ENCODE peak calls at places on chromosomes 12 and 14, in seven cellular contexts. O is CD8-positive, alpha-beta T cell; R is cardiac muscle cell; Q is left ventricle myocardium inferior; E is BE2C; F is astrocyte of the cerebellum; C is progenitor cell of endocrine pancreas. Y is an unnamed sample.

GRCh38 chr12:2501464-2502181 is 293.1 kb upstream of the FKBP4 start:
- DNase-seq in O (no peak), R (peak), Q (peak), E (no peak), F (no peak), C (no peak), Y (no peak)

GRCh38 chr12:131072446-131073230 is 118.9 kb downstream of the ADGRD1 start:
- DNase-seq in O (no peak), R (no peak), Q (no peak), E (no peak), F (no peak), C (no peak), Y (no peak)

GRCh38 chr14:66507181-66507721 is 696 bp upstream of the GPHN start:
- DNase-seq in O (no peak), R (no peak), Q (no peak), E (no peak), F (no peak), C (no peak), Y (no peak)

GRCh38 chr14:34013714-34014055 is 62.8 kb upstream of the EGLN3 start:
- DNase-seq in O (no peak), R (no peak), Q (no peak), E (no peak), F (no peak), C (no peak), Y (no peak)

GRCh38 chr14:70032447-70032846 is 153.2 kb downstream of the SMOC1 start:
- DNase-seq in O (no peak), R (no peak), Q (no peak), E (no peak), F (no peak), C (no peak), Y (no peak)

GRCh38 chr12:19200261-19200660 is 70.7 kb downstream of the PLEKHA5 start:
- DNase-seq in O (no peak), R (no peak), Q (no peak), E (no peak), F (no peak), C (no peak), Y (no peak)

GRCh38 chr12:20024194-20024593 is 344.1 kb upstream of the PDE3A start:
- DNase-seq in O (no peak), R (no peak), Q (no peak), E (no peak), F (no peak), C (no peak), Y (no peak)

GRCh38 chr12:67909091-67909531 is 80.1 kb upstream of the IFNG-AS1 start:
- DNase-seq in O (no peak), R (no peak), Q (no peak), E (no peak), F (peak), C (no peak), Y (no peak)

GRCh38 chr14:22131749-22132476 is 457.1 kb downstream of the DAD1 start:
- DNase-seq in O (peak), R (no peak), Q (no peak), E (peak), F (no peak), C (no peak), Y (no peak)

GRCh38 chr12:80763874-80764273 is 47.2 kb downstream of the MYF5 start:
- DNase-seq in O (no peak), R (peak), Q (no peak), E (peak), F (peak), C (no peak), Y (no peak)

GRCh38 chr12:65602579-65603295 is 221.5 kb upstream of the HMGA2 start:
- DNase-seq in O (no peak), R (peak), Q (peak), E (peak), F (peak), C (peak), Y (peak)

GRCh38 chr12:5083955-5084849 is 40.5 kb downstream of the KCNA5 start:
- DNase-seq in O (no peak), R (peak), Q (no peak), E (peak), F (peak), C (peak), Y (peak)

GRCh38 chr14:58815781-58816297 is 178.1 kb downstream of the DACT1 start:
- DNase-seq in O (no peak), R (no peak), Q (no peak), E (no peak), F (no peak), C (no peak), Y (no peak)

GRCh38 chr14:65229431-65230286 is 127.3 kb upstream of the MAX start:
- DNase-seq in O (peak), R (peak), Q (peak), E (peak), F (no peak), C (no peak), Y (no peak)

GRCh38 chr12:63018273-63018672 is 83.3 kb upstream of the PPM1H start:
- DNase-seq in O (no peak), R (no peak), Q (no peak), E (no peak), F (no peak), C (no peak), Y (no peak)

GRCh38 chr12:54649825-54650224 is 1.7 kb upstream of the DCD start:
- DNase-seq in O (no peak), R (no peak), Q (no peak), E (no peak), F (no peak), C (no peak), Y (no peak)

GRCh38 chr14:64931123-64931522 is 11.4 kb downstream of the GPX2 start:
- DNase-seq in O (no peak), R (no peak), Q (no peak), E (no peak), F (no peak), C (no peak), Y (no peak)

GRCh38 chr14:22829661-22830328 is at the start of gene MRPL52:
- DNase-seq in O (peak), R (peak), Q (peak), E (peak), F (peak), C (peak), Y (peak)

GRCh38 chr12:86081798-86082197 is 174.4 kb downstream of the MGAT4C start:
- DNase-seq in O (no peak), R (no peak), Q (no peak), E (no peak), F (no peak), C (no peak), Y (no peak)

GRCh38 chr14:54782803-54783659 is 119.6 kb downstream of the GCH1 start:
- DNase-seq in O (no peak), R (no peak), Q (no peak), E (peak), F (no peak), C (no peak), Y (no peak)

GRCh38 chr14:29941401-29941800 is 13.8 kb upstream of the PRKD1 start:
- DNase-seq in O (no peak), R (no peak), Q (no peak), E (no peak), F (no peak), C (no peak), Y (no peak)

GRCh38 chr14:19800282-19801117 is 3.1 kb upstream of the OR4N2 start:
- DNase-seq in O (no peak), R (no peak), Q (no peak), E (peak), F (no peak), C (peak), Y (no peak)

GRCh38 chr12:106023034-106023433 is 115.7 kb downstream of the NUAK1 start:
- DNase-seq in O (no peak), R (no peak), Q (no peak), E (no peak), F (no peak), C (no peak), Y (no peak)

GRCh38 chr14:97946291-97946690 is 1149.1 kb downstream of the VRK1 start:
- DNase-seq in O (no peak), R (no peak), Q (no peak), E (no peak), F (no peak), C (no peak), Y (no peak)

GRCh38 chr12:116336542-116337065 is 59.1 kb upstream of the MED13L start:
- DNase-seq in O (no peak), R (no peak), Q (no peak), E (no peak), F (no peak), C (no peak), Y (no peak)

GRCh38 chr12:47825239-47825639 is 5.5 kb upstream of the HDAC7 start:
- DNase-seq in O (no peak), R (no peak), Q (peak), E (no peak), F (no peak), C (no peak), Y (no peak)

GRCh38 chr12:124613151-124613585 is 45.8 kb upstream of the NCOR2 start:
- DNase-seq in O (no peak), R (no peak), Q (no peak), E (no peak), F (peak), C (no peak), Y (no peak)

GRCh38 chr14:102209224-102209966 is 69.7 kb downstream of the WDR20 start:
- DNase-seq in O (no peak), R (peak), Q (no peak), E (peak), F (no peak), C (no peak), Y (no peak)
- TF ChIP-seq CTCF in O (no peak), R (peak), Q (peak), E (peak), F (peak), C (peak), Y (peak)

GRCh38 chr14:38342803-38343202 is 86.9 kb upstream of the CLEC14A start:
- DNase-seq in O (no peak), R (no peak), Q (no peak), E (no peak), F (peak), C (no peak), Y (no peak)
- TF ChIP-seq CTCF in O (no peak), R (no peak), Q (no peak), E (no peak), F (no peak), C (no peak), Y (no peak)

DNA sequence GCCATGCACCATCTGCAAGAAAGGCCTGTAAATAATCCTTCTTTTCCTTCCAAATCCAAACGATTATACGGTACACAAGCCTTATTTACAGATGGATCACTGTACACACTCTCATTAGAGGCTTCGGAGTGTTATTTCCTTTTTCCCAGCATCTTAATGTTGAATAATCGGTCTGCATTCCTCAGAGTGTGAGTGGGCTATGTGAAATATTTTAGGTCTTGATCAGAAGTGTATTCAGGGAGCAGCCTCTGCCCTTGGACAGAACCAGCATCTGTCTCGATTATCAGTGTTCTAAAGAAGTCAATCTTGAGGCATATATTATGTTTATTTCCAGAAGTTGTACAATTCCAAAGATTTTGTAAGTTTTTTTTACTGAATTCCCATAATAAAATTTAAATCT is 340.6 kb downstream of the SEC23A start:
- DNase-seq in O (no peak), R (no peak), Q (no peak), E (no peak), F (no peak), C (no peak), Y (peak)
- TF ChIP-seq CTCF in O (no peak), R (no peak), Q (no peak), E (no peak), F (no peak), C (no peak), Y (no peak)

GRCh38 chr14:104974665-104975390 is 3.3 kb downstream of the AHNAK2 start:
- DNase-seq in O (no peak), R (no peak), Q (peak), E (peak), F (no peak), C (no peak), Y (no peak)

GRCh38 chr14:104977008-104977680 is 1.0 kb downstream of the AHNAK2 start:
- DNase-seq in O (no peak), R (no peak), Q (peak), E (peak), F (no peak), C (no peak), Y (no peak)

GRCh38 chr14:104974146-104974541 is 4.0 kb downstream of the AHNAK2 start:
- DNase-seq in O (no peak), R (no peak), Q (peak), E (peak), F (no peak), C (no peak), Y (no peak)

GRCh38 chr14:104976198-104977007 is 1.8 kb downstream of the AHNAK2 start:
- DNase-seq in O (peak), R (peak), Q (peak), E (peak), F (no peak), C (peak), Y (peak)

DNA sequence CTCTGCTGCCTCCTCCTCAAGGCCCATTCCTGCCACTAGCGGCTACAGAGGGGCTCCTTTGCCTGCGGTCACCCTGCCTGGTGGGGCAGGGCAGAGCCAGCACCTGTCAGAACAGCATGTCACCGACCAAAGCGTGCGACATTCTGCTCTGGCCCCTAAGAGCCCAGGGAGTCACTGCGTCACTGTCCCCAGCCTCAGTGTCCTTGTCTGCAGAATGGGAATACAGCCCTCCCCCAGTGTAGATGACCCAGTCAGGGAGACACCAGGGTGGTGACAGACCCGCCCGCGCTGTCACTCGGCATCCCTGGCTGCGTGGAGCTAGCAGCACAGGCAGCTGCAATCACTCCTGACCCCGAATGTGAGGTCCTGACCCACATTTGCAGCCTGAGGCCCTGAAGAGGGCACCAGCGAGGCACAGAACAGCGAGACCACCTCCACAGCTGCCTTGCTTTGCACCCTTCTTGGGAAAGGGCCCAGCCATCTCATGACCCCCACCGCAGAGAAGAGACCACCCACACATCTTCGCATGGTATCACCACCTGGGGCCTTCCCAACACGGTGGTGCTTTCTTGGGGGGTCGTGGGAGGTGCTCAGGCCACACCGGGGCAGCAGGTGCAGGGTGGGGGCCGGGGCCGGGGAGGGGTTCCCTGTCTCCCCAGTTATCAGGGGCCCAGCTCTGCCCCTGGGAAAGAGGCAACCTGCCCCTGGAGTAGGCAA is 2.5 kb downstream of the AHNAK2 start:
- DNase-seq in O (no peak), R (peak), Q (peak), E (peak), F (no peak), C (no peak), Y (no peak)
- TF ChIP-seq CTCF in O (no peak), R (no peak), Q (no peak), E (peak), F (no peak), C (no peak), Y (peak)

GRCh38 chr12:89769483-89769818 is 60.8 kb upstream of the ATP2B1 start:
- DNase-seq in O (no peak), R (no peak), Q (no peak), E (no peak), F (no peak), C (no peak), Y (no peak)
- TF ChIP-seq CTCF in O (no peak), R (no peak), Q (no peak), E (no peak), F (no peak), C (no peak), Y (no peak)

GRCh38 chr14:92670177-92670576 is 78.2 kb downstream of the LGMN start:
- DNase-seq in O (no peak), R (no peak), Q (no peak), E (no peak), F (peak), C (no peak), Y (no peak)
- TF ChIP-seq CTCF in O (no peak), R (peak), Q (no peak), E (no peak), F (peak), C (no peak), Y (no peak)

DNA sequence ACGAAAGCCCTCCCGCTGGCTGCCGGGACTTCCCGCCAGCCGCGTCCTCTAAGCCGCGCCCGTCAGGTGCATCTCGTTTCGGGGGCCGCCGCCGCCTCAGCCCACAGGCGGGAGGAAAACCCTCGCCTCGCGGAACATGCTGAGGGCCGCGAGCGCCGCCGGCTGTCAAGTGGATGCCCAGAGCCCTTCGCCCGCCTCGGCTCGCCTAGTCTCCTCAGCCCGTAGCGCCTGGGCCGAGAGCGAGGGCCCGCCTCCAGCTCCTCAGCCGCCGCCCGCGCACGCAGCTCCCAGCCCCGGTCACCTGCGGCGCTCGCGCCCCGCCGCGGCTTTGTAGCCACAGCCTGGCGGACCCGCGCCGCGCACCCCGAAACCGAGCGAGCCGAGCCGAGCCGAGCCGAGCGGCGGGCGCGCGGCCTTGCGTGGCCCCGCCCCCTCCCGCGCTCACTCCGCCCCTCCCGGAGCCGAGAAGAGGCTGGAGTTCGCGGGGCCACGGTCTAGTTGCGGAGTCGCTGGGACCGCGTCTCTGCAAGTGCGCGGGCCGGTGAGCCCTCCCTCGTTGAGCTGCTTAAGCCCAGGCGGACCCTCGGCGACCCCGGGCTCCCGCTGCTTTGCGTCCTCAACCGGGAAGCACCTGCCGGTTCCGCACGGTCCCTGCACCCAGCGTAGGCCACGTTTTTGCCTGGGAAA is at the start of gene EML5:
- DNase-seq in O (peak), R (peak), Q (peak), E (peak), F (no peak), C (peak), Y (peak)
- TF ChIP-seq CTCF in O (peak), R (peak), Q (peak), E (peak), F (peak), C (peak), Y (peak)

GRCh38 chr12:98750511-98750910 is 105.4 kb downstream of the APAF1 start:
- DNase-seq in O (no peak), R (no peak), Q (no peak), E (no peak), F (no peak), C (no peak), Y (no peak)
- TF ChIP-seq CTCF in O (no peak), R (no peak), Q (no peak), E (no peak), F (no peak), C (no peak), Y (no peak)

DNA sequence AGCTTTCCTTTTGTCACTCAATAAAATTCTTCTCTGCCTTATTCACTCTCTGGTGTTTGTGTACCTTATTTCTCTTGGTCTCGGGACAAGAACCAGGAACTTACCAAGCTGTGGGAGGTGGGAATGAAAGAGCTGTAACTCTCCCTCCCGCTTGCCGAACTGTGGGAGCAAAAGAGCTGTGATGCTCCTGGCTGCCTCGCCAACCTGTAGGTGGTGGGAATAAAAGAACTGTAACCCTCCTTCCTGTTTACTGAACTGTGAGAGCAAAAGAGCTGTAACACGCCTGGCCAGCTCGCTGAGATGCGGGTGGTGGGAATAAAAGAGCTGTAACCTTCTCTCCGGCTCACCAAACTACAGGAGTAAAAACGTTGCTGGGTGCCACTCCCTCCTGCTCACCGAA is 314.1 kb upstream of the LRIG3 start:
- DNase-seq in O (no peak), R (no peak), Q (no peak), E (no peak), F (no peak), C (no peak), Y (no peak)
- TF ChIP-seq CTCF in O (no peak), R (no peak), Q (no peak), E (no peak), F (no peak), C (no peak), Y (no peak)

Y was measured in D721Med.